ENCODE peak calls at places on chromosomes 13 and 19, in ten cellular contexts. G is heart left ventricle, Y is tibial artery, R is foreskin fibroblast, O is AG04449, K is neural progenitor cell, L is GM12865, X is MCF 10A, N is ascending aorta, B is tibial nerve. Z is an unnamed sample.

GRCh38 chr19:6697291-6697690 is 23.2 kb downstream of the C3 start:
- DNase-seq in G (no peak), Y (no peak), R (no peak), O (no peak), K (no peak), L (no peak), X (no peak), N (no peak), B (no peak), Z (no peak)

GRCh38 chr19:7970716-7971448 is 27.4 kb upstream of the TIMM44 start:
- DNase-seq in G (no peak), Y (no peak), R (peak), O (no peak), K (peak), L (peak), X (peak), N (no peak), B (no peak), Z (peak)

GRCh38 chr19:56477429-56478338 is 539 bp upstream of the ZNF667 start:
- DNase-seq in G (peak), Y (peak), R (peak), O (peak), K (peak), L (no peak), X (no peak), N (peak), B (peak), Z (no peak)

GRCh38 chr19:13441810-13442512 is 64.3 kb downstream of the CACNA1A start:
- DNase-seq in G (no peak), Y (no peak), R (peak), O (no peak), K (peak), L (peak), X (peak), N (no peak), B (no peak), Z (no peak)

GRCh38 chr13:32669030-32669646 is 82.9 kb downstream of the PDS5B start:
- DNase-seq in G (no peak), Y (no peak), R (peak), O (no peak), K (peak), L (peak), X (peak), N (no peak), B (no peak), Z (no peak)

GRCh38 chr19:2534374-2535050 is 58.6 kb downstream of the GADD45B start:
- DNase-seq in G (no peak), Y (no peak), R (peak), O (no peak), K (no peak), L (no peak), X (no peak), N (no peak), B (no peak), Z (no peak)

GRCh38 chr13:39875583-39875982 is 220.1 kb downstream of the COG6 start:
- DNase-seq in G (no peak), Y (no peak), R (peak), O (no peak), K (no peak), L (no peak), X (no peak), N (no peak), B (no peak), Z (no peak)

GRCh38 chr13:110485604-110486003 is 75.9 kb downstream of the RAB20 start:
- DNase-seq in G (no peak), Y (no peak), R (no peak), O (no peak), K (peak), L (no peak), X (no peak), N (no peak), B (no peak), Z (no peak)

GRCh38 chr19:13839938-13840750 is 36.8 kb upstream of the NANOS3 start:
- DNase-seq in G (peak), Y (peak), R (peak), O (no peak), K (no peak), L (no peak), X (peak), N (peak), B (no peak), Z (peak)

GRCh38 chr13:101190337-101190736 is 226.0 kb downstream of the NALCN start:
- DNase-seq in G (no peak), Y (no peak), R (no peak), O (no peak), K (no peak), L (no peak), X (no peak), N (no peak), B (no peak), Z (no peak)

GRCh38 chr19:44061038-44061437 is 9.2 kb downstream of the ZNF223 start:
- DNase-seq in G (no peak), Y (no peak), R (no peak), O (no peak), K (no peak), L (no peak), X (no peak), N (no peak), B (no peak), Z (no peak)

GRCh38 chr13:99366075-99366987 is 59.1 kb upstream of the GPR183 start:
- DNase-seq in G (no peak), Y (no peak), R (no peak), O (no peak), K (no peak), L (peak), X (no peak), N (no peak), B (no peak), Z (no peak)

GRCh38 chr13:101449971-101450748 is 2.3 kb upstream of the ITGBL1 start:
- DNase-seq in G (no peak), Y (no peak), R (peak), O (peak), K (no peak), L (no peak), X (peak), N (no peak), B (no peak), Z (no peak)

GRCh38 chr13:60654405-60654804 is 257.4 kb downstream of the TDRD3 start:
- DNase-seq in G (no peak), Y (peak), R (no peak), O (no peak), K (peak), L (no peak), X (peak), N (no peak), B (no peak), Z (no peak)

GRCh38 chr19:51317968-51318367 is 6.5 kb downstream of the IGLON5 start:
- DNase-seq in G (no peak), Y (no peak), R (no peak), O (no peak), K (no peak), L (no peak), X (no peak), N (no peak), B (no peak), Z (no peak)

GRCh38 chr13:112963641-112964040 is 5.4 kb upstream of the MCF2L start:
- DNase-seq in G (no peak), Y (no peak), R (no peak), O (no peak), K (no peak), L (no peak), X (no peak), N (no peak), B (no peak), Z (no peak)

GRCh38 chr13:94058821-94059360 is 420.6 kb downstream of the DCT start:
- DNase-seq in G (no peak), Y (no peak), R (no peak), O (no peak), K (no peak), L (no peak), X (no peak), N (no peak), B (no peak), Z (no peak)

GRCh38 chr19:17496337-17496997 is 15.0 kb upstream of the PGLS start:
- DNase-seq in G (peak), Y (peak), R (peak), O (no peak), K (peak), L (peak), X (peak), N (peak), B (no peak), Z (peak)

GRCh38 chr13:66405908-66406802 is 824.0 kb downstream of the PCDH9 start:
- DNase-seq in G (no peak), Y (no peak), R (peak), O (peak), K (peak), L (no peak), X (peak), N (no peak), B (no peak), Z (no peak)

GRCh38 chr19:42255766-42256750 is 1.1 kb upstream of the ERF start:
- DNase-seq in G (peak), Y (peak), R (peak), O (no peak), K (peak), L (no peak), X (peak), N (peak), B (no peak), Z (no peak)

GRCh38 chr13:83955011-83955410 is 72.7 kb upstream of the SLITRK1 start:
- DNase-seq in G (no peak), Y (no peak), R (no peak), O (no peak), K (no peak), L (no peak), X (no peak), N (no peak), B (no peak), Z (no peak)

GRCh38 chr19:7922841-7923205 is 2.7 kb downstream of the SNAPC2 start:
- DNase-seq in G (no peak), Y (no peak), R (no peak), O (no peak), K (no peak), L (no peak), X (no peak), N (no peak), B (no peak), Z (no peak)

GRCh38 chr19:2345794-2346663 is 14.0 kb upstream of the TMPRSS9 start:
- DNase-seq in G (no peak), Y (no peak), R (peak), O (no peak), K (no peak), L (no peak), X (peak), N (no peak), B (no peak), Z (no peak)

GRCh38 chr19:55189424-55189823 is 9.3 kb upstream of the SYT5 start:
- DNase-seq in G (peak), Y (peak), R (peak), O (peak), K (no peak), L (no peak), X (peak), N (no peak), B (no peak), Z (no peak)

GRCh38 chr13:21825186-21825585 is 154.3 kb downstream of the FGF9 start:
- DNase-seq in G (no peak), Y (no peak), R (no peak), O (no peak), K (no peak), L (no peak), X (no peak), N (no peak), B (no peak), Z (no peak)

GRCh38 chr13:24651718-24652345 is 28.4 kb upstream of the ATP12A start:
- DNase-seq in G (no peak), Y (no peak), R (no peak), O (no peak), K (no peak), L (no peak), X (no peak), N (no peak), B (no peak), Z (no peak)

GRCh38 chr19:1658446-1659433 is 6.3 kb upstream of the TCF3 start:
- DNase-seq in G (no peak), Y (no peak), R (no peak), O (no peak), K (no peak), L (no peak), X (no peak), N (no peak), B (no peak), Z (no peak)

GRCh38 chr19:2627319-2627829 is 75.1 kb downstream of the GNG7 start:
- DNase-seq in G (peak), Y (peak), R (peak), O (peak), K (no peak), L (peak), X (peak), N (peak), B (peak), Z (peak)

GRCh38 chr19:47765522-47766358 is 12.8 kb upstream of the SELENOW start:
- DNase-seq in G (peak), Y (no peak), R (peak), O (no peak), K (peak), L (peak), X (peak), N (no peak), B (no peak), Z (no peak)

GRCh38 chr19:43731854-43732253 is 16.0 kb downstream of the IRGC start:
- DNase-seq in G (no peak), Y (no peak), R (peak), O (no peak), K (no peak), L (no peak), X (no peak), N (no peak), B (no peak), Z (no peak)

GRCh38 chr19:35141627-35142401 is 1.2 kb upstream of the FXYD7 start:
- DNase-seq in G (peak), Y (no peak), R (peak), O (no peak), K (peak), L (no peak), X (no peak), N (no peak), B (no peak), Z (no peak)

GRCh38 chr19:50557009-50557613 is 11.1 kb downstream of the LRRC4B start:
- DNase-seq in G (no peak), Y (no peak), R (no peak), O (no peak), K (peak), L (no peak), X (no peak), N (no peak), B (no peak), Z (no peak)

GRCh38 chr19:54096642-54097106 is 3.9 kb downstream of the OSCAR start:
- DNase-seq in G (no peak), Y (no peak), R (peak), O (no peak), K (peak), L (no peak), X (no peak), N (no peak), B (no peak), Z (no peak)

GRCh38 chr19:49875801-49876421 is 1.2 kb downstream of the AKT1S1 start:
- DNase-seq in G (peak), Y (peak), R (peak), O (no peak), K (peak), L (peak), X (no peak), N (peak), B (no peak), Z (no peak)

GRCh38 chr13:41311607-41312500 is 787 bp downstream of the NAA16 start:
- DNase-seq in G (peak), Y (peak), R (peak), O (no peak), K (peak), L (peak), X (peak), N (no peak), B (no peak), Z (no peak)

GRCh38 chr13:70407486-70407885 is 299.2 kb upstream of the KLHL1 start:
- DNase-seq in G (no peak), Y (no peak), R (no peak), O (no peak), K (no peak), L (no peak), X (no peak), N (no peak), B (no peak), Z (no peak)

GRCh38 chr13:60645552-60646138 is 248.6 kb downstream of the TDRD3 start:
- DNase-seq in G (no peak), Y (no peak), R (no peak), O (no peak), K (no peak), L (peak), X (no peak), N (no peak), B (no peak), Z (no peak)

GRCh38 chr19:11418518-11419506 is at the start of gene RGL3:
- DNase-seq in G (peak), Y (peak), R (peak), O (no peak), K (peak), L (no peak), X (no peak), N (peak), B (no peak), Z (no peak)
- TF ChIP-seq CTCF in G (no peak), Y (no peak), R (no peak), O (no peak), K (no peak), L (no peak), X (no peak), N (peak), B (no peak), Z (no peak)

GRCh38 chr13:28822161-28822560 is 2.0 kb downstream of the MTUS2 start:
- DNase-seq in G (no peak), Y (no peak), R (no peak), O (no peak), K (no peak), L (no peak), X (no peak), N (no peak), B (no peak), Z (no peak)

GRCh38 chr13:28822801-28823200 is 2.7 kb downstream of the MTUS2 start:
- DNase-seq in G (no peak), Y (no peak), R (no peak), O (no peak), K (no peak), L (no peak), X (no peak), N (no peak), B (no peak), Z (no peak)

GRCh38 chr13:28819046-28819747 is 942 bp upstream of the MTUS2 start:
- DNase-seq in G (no peak), Y (no peak), R (peak), O (no peak), K (peak), L (no peak), X (no peak), N (no peak), B (no peak), Z (no peak)

GRCh38 chr13:28819748-28820098 is 416 bp upstream of the MTUS2 start:
- DNase-seq in G (peak), Y (no peak), R (peak), O (no peak), K (peak), L (peak), X (no peak), N (peak), B (no peak), Z (no peak)

DNA sequence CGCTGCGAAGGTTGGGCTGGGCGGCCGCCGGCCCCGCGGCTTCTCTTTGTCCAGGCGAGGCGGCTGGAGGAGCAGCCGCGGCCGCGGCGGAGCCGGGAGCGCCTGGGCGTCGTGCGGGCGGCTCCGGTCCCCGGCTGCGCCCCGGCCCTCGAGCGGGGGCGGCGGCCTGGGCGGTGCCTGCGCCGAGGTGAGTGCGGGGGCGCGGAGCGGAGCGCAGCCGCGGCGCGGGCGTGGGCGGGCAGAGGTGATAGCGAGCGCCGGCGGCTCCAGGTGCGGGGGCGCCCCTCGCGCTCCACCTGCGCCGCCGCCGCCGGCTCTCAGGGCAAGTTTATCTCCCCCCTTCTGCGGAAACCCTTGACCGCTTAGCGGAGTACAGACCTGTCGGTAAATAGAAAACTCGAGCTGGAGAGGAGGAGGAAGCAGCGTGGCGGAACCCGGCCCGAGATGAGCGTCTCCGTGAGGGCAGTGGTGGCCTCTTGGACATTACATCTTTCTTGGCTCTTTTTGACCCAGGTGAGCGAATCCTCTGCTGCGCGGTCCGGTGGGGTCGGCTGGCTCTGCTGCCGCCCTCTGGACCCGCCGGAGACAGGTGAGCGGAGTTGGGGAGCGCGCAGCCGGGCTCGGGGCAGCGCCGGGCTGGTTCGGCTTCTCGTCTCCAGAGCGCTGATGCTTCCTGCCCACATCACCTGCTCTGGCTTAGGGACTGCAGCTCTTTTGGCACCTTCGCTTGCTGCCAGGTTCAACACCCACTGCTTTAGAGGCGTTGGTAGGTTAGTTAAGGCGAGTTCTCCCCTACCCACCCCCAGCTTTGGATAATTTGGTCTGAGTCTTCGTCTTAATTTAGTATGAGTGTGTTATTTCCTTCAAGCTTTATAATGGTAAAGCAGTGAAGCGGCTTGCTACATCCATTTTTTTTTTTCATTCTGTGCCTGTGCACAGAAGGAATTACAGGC is at the start of gene MTUS2:
- DNase-seq in G (no peak), Y (no peak), R (peak), O (no peak), K (peak), L (peak), X (no peak), N (no peak), B (no peak), Z (no peak)
- TF ChIP-seq CTCF in G (no peak), Y (no peak), R (no peak), O (no peak), K (no peak), L (no peak), X (no peak), N (peak), B (no peak), Z (no peak)

GRCh38 chr13:91739751-91740150 is 341.3 kb downstream of the GPC5 start:
- DNase-seq in G (no peak), Y (no peak), R (no peak), O (no peak), K (no peak), L (no peak), X (no peak), N (no peak), B (no peak), Z (no peak)
- TF ChIP-seq CTCF in G (no peak), Y (no peak), R (no peak), O (no peak), K (peak), L (no peak), X (no peak), N (no peak), B (no peak), Z (no peak)

GRCh38 chr19:10219678-10220077 is 11.5 kb downstream of the S1PR2 start:
- DNase-seq in G (no peak), Y (no peak), R (peak), O (no peak), K (peak), L (peak), X (peak), N (no peak), B (no peak), Z (no peak)
- TF ChIP-seq CTCF in G (no peak), Y (no peak), R (peak), O (peak), K (peak), L (peak), X (no peak), N (no peak), B (no peak), Z (peak)